ENCODE peak calls at places on chromosome 15, in five cellular contexts. E is HCT116, B is PC-3, C is SK-N-SH, D is MM.1S. V is an unnamed sample.

GRCh38 chr15:66709884-66710283 is 7.8 kb downstream of the SMAD6 start:
- DNase-seq in C (no peak), D (no peak), E (no peak), B (no peak), V (no peak)

GRCh38 chr15:100879461-100880138 is at the start of gene ALDH1A3:
- DNase-seq in C (peak; percentile 92), E (peak; percentile 39), B (peak; percentile 93), D (peak; percentile 46), V (peak; percentile 57)

GRCh38 chr15:63327648-63328421 is 50.4 kb downstream of the APH1B start:
- DNase-seq in E (no peak), C (no peak), B (no peak), D (no peak), V (no peak)

GRCh38 chr15:31079519-31079918 is 22.0 kb downstream of the TRPM1 start:
- DNase-seq in E (no peak), B (peak; percentile 32), C (no peak), D (no peak), V (peak; percentile 69)

GRCh38 chr15:66617137-66618090 is 51.6 kb upstream of the LCTL start:
- DNase-seq in D (no peak), B (peak; percentile 69), E (no peak), C (no peak), V (peak; percentile 94)

GRCh38 chr15:62770752-62771151 is 271.8 kb upstream of the TPM1 start:
- DNase-seq in B (peak; percentile 73), D (no peak), E (peak; percentile 68), C (no peak), V (peak; percentile 97)

GRCh38 chr15:35912196-35912595 is 366.2 kb upstream of the DPH6 start:
- DNase-seq in C (peak; percentile 16), B (peak; percentile 50), D (no peak), E (no peak), V (peak; percentile 34)

GRCh38 chr15:100908466-100908865 is 10.7 kb upstream of the LRRK1 start:
- DNase-seq in C (no peak), B (no peak), D (no peak), E (no peak), V (no peak)

GRCh38 chr15:63037996-63038720 is 4.4 kb upstream of the TPM1 start:
- DNase-seq in D (no peak), B (peak; percentile 28), E (no peak), C (no peak), V (peak; percentile 11)

GRCh38 chr15:40091861-40092415 is 16.7 kb downstream of the BMF start:
- DNase-seq in E (no peak), D (no peak), B (no peak), C (no peak), V (no peak)

GRCh38 chr15:45341775-45342174 is 36.6 kb downstream of the GATM start:
- DNase-seq in E (no peak), C (no peak), B (no peak), D (no peak), V (no peak)

GRCh38 chr15:77731067-77731466 is 98.4 kb upstream of the LINGO1 start:
- DNase-seq in C (no peak), E (no peak), D (no peak), B (no peak), V (no peak)

GRCh38 chr15:73017987-73018386 is 34.3 kb upstream of the NEO1 start:
- DNase-seq in D (no peak), B (no peak), E (no peak), C (no peak), V (no peak)

GRCh38 chr15:96337991-96338771 is 7.7 kb downstream of the NR2F2 start:
- DNase-seq in D (no peak), C (no peak), E (no peak), B (peak; percentile 11), V (no peak)

GRCh38 chr15:35979608-35980007 is 433.6 kb upstream of the DPH6 start:
- DNase-seq in E (no peak), B (no peak), D (no peak), C (no peak), V (no peak)

DNA sequence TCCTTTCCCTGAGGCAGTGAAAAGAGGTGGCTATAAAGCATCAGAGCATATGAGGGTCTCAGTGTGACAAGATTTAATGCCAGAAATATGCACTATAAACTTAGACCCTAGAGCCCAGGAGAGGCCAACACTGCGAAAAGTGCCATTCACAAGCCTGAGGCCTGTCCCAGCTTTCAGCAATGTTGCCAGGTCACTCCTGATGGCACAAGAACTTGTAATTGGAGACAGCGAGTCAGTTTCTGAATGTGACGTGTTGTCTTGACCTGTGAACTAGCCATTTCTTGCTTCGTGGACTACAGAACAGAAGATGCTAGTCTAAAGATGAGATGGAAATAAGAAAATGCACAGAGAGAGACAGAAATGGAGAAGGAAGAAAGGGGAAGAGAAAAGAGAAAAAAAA is 87.9 kb downstream of the WDR72 start:
- DNase-seq in B (no peak), C (no peak), E (no peak), D (no peak), V (no peak)
- TF ChIP-seq EZH2phosphoT487 in B (no peak), C (no peak), E (no peak), D (no peak), V (no peak)

GRCh38 chr15:29139072-29139471 is 130.6 kb downstream of the NSMCE3 start:
- DNase-seq in E (no peak), C (no peak), D (no peak), B (no peak), V (no peak)
- H3K9me2 ChIP-seq in E (no peaks in the 10 kb centered on the region), C (no peaks in the 10 kb centered on the region), D (no peaks in the 10 kb centered on the region), B (no peaks in the 10 kb centered on the region), V (no peaks in the 10 kb centered on the region)

DNA sequence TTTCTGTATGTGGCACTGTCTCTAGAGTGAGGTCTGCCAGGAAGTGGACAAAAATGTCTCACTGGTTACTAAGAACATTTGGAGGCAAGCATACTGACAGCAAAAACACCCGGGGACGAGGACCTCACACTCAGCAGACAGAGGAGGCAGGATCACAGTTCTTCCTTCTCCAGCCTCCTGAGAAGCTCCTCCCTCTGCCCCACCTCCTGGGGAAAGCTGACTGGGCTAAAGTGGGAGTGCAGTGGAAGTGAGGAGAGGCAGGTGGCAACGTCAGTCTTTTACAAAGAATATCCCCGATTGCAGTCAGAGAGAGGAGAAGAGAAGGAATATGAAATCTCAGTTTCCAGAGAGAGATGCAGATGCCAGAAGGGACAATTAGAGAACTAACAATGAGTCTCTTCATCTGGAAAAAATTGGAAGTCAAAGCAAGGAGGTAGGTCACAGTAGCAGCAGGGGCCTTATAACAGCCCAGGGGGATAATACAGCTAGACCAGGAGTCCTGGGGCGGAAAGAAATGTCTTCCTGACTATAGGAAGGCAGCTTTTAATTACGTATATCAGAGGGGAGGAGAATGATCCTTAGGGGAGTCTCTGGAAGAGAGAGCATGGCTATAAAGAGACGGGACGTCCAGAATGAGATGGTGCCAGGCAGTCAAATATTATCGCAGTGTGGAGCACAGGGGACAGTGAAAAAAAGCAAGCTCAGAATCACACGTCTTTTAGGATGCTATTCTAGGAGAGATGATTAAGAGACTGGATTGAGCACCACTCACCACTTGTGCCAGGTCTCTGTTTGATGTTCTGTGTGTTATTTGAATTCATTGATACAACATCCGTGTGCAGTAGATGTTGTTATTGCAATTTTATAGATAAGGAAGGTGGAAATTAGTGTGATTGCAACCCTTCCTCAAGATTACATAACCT is 47.2 kb downstream of the LEO1 start:
- DNase-seq in B (no peak), C (no peak), D (no peak), E (no peak), V (no peak)
- H3K4me1 ChIP-seq in B (no peaks in the 10 kb centered on the region), C (no peaks in the 10 kb centered on the region), D (no peaks in the 10 kb centered on the region), E (no peaks in the 10 kb centered on the region), V (no peaks in the 10 kb centered on the region)

GRCh38 chr15:75193976-75194375 is 7.7 kb upstream of the C15orf39 start:
- DNase-seq in B (no peak), E (no peak), D (no peak), C (no peak), V (no peak)
- TF ChIP-seq EZH2phosphoT487 in B (no peak), E (no peak), D (no peak), C (no peak), V (no peak)

DNA sequence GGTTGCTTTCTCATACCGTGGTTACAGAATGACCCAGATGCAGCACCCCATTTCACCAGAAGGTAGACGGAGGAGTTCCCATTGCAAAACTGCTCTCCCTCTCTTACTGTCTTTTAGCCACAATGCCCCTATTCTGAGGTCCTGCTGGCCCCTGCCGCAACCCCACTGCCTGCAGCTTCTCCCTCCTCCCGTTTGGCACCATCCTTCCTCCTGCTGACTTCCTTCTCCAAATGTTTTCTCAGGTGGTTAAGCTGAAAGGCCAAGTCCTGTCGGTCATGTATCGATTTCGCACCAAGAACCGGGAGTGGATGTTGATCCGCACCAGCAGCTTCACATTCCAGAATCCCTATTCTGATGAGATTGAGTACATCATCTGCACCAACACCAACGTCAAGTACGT is 132.3 kb upstream of the ABHD17C start:
- DNase-seq in C (no peak), E (no peak), B (no peak), D (no peak), V (no peak)
- H3K9me2 ChIP-seq in C (no peaks in the 10 kb centered on the region), E (no peaks in the 10 kb centered on the region), B (no peaks in the 10 kb centered on the region), D (no peaks in the 10 kb centered on the region), V (no peaks in the 10 kb centered on the region)

GRCh38 chr15:80750591-80750990 is 28.6 kb upstream of the CEMIP start:
- DNase-seq in C (no peak), E (no peak), D (no peak), B (no peak), V (no peak)
- H3K4me1 ChIP-seq in C (peaks cover 2% of the 10 kb centered on the region), E (no peaks in the 10 kb centered on the region), D (no peaks in the 10 kb centered on the region), B (peaks cover 22% of the 10 kb centered on the region), V (peaks cover 1% of the 10 kb centered on the region)

GRCh38 chr15:88741046-88741445 is 62.2 kb upstream of the ACAN start:
- DNase-seq in E (no peak), C (no peak), B (no peak), D (no peak), V (no peak)

GRCh38 chr15:88741671-88742070 is 61.6 kb upstream of the ACAN start:
- DNase-seq in C (no peak), B (no peak), E (no peak), D (no peak), V (no peak)

GRCh38 chr15:88740356-88740755 is 62.9 kb upstream of the ACAN start:
- DNase-seq in E (no peak), C (no peak), B (no peak), D (no peak), V (no peak)

GRCh38 chr15:88738796-88739195 is 64.4 kb upstream of the ACAN start:
- DNase-seq in D (no peak), E (no peak), C (no peak), B (no peak), V (peak; percentile 10)

GRCh38 chr15:88739541-88739940 is 63.7 kb upstream of the ACAN start:
- DNase-seq in E (no peak), D (no peak), C (no peak), B (no peak), V (no peak)
- TF ChIP-seq EZH2phosphoT487 in E (no peak), D (no peak), C (no peak), B (no peak), V (no peak)

DNA sequence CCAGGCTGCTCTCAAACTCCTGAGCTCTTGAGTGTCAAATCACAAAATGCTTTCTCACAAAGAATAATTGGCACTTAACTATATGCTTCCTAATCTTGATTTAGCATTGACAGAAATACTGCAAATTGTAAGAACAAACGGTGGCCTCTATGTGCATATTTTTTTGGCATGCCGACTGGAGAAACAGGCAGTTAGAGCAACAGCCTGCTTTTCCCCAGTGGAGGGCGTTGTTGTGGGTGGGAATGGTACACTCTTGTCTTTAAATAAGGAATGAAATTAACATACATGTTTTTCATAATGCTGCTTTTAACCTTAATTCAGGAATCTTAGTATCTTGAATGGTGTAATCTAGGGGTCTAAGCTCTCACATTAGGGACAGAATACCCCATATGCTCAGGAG is 31.1 kb upstream of the SV2B start:
- DNase-seq in B (no peak), E (no peak), D (no peak), C (no peak), V (no peak)
- H3K9me2 ChIP-seq in B (no peaks in the 10 kb centered on the region), E (no peaks in the 10 kb centered on the region), D (no peaks in the 10 kb centered on the region), C (no peaks in the 10 kb centered on the region), V (no peaks in the 10 kb centered on the region)

V was measured in GM23248.